ENCODE peak calls at places on chromosomes 6 and 20, in seven cellular contexts. V is cardiac muscle cell; L is SHP77; T is thoracic aorta; X is GM12865; D is hypothalamus; O is stimulated activated CD4-positive, alpha-beta T cell treated with anti-CD3 and anti-CD28 coated beads, Interleukin-4, amount 100 ng/mL, for 1 hour. I is an unnamed sample.

GRCh38 chr6:103893082-103893481 is 966.6 kb downstream of the HACE1 start:
- DNase-seq in V (no peak), L (no peak), T (no peak), X (no peak), D (no peak), O (no peak), I (no peak)

GRCh38 chr20:45406260-45407066 is 1.6 kb upstream of the DBNDD2 start:
- DNase-seq in V (peak), L (peak), T (no peak), X (no peak), D (peak), O (peak), I (no peak)

GRCh38 chr6:29236060-29236459 is 65.4 kb downstream of the OR2J2 start:
- DNase-seq in V (no peak), L (no peak), T (no peak), X (no peak), D (no peak), O (no peak), I (no peak)

GRCh38 chr20:51864967-51865366 is 62.6 kb upstream of the SALL4 start:
- DNase-seq in V (no peak), L (no peak), T (no peak), X (no peak), D (no peak), O (no peak), I (no peak)

GRCh38 chr6:7911345-7911725 is 747 bp upstream of the TXNDC5 start:
- DNase-seq in V (no peak), L (no peak), T (no peak), X (no peak), D (no peak), O (no peak), I (no peak)

GRCh38 chr6:9862603-9863167 is 552.2 kb downstream of the TFAP2A start:
- DNase-seq in V (no peak), L (no peak), T (no peak), X (no peak), D (no peak), O (no peak), I (no peak)

GRCh38 chr6:113447088-113447831 is 409.9 kb upstream of the MARCKS start:
- DNase-seq in V (no peak), L (no peak), T (no peak), X (no peak), D (no peak), O (no peak), I (peak)

GRCh38 chr20:63056236-63057132 is 49.7 kb upstream of the BHLHE23 start:
- DNase-seq in V (peak), L (peak), T (no peak), X (peak), D (peak), O (peak), I (no peak)

GRCh38 chr6:106097368-106098231 is 11.5 kb downstream of the PRDM1 start:
- DNase-seq in V (no peak), L (no peak), T (no peak), X (peak), D (no peak), O (no peak), I (peak)

GRCh38 chr20:63968928-63969760 is 586 bp downstream of the ZNF512B start:
- DNase-seq in V (peak), L (no peak), T (no peak), X (no peak), D (peak), O (peak), I (no peak)

GRCh38 chr6:28632326-28632851 is 106.7 kb downstream of the GPX5 start:
- DNase-seq in V (no peak), L (no peak), T (no peak), X (no peak), D (no peak), O (no peak), I (no peak)

GRCh38 chr6:15620616-15621015 is 42.2 kb downstream of the DTNBP1 start:
- DNase-seq in V (peak), L (no peak), T (no peak), X (no peak), D (no peak), O (no peak), I (no peak)

I was measured in fibroblast of the conjunctiva.